ENCODE peak calls at places on chromosomes 11 and 22, in six cellular contexts. U, Y, D, J, W and K are unnamed samples.

GRCh38 chr22:28885939-28886338 is 2.6 kb downstream of the ZNRF3 start:
- DNase-seq in D (no peak), J (no peak), U (no peak), Y (no peak), W (peak; percentile 4), K (no peak)

GRCh38 chr11:65419460-65419772 is 3.2 kb upstream of the NEAT1 start:
- DNase-seq in W (peak; percentile 85), D (no peak), J (peak; percentile 50), Y (no peak), U (no peak), K (no peak)

GRCh38 chr11:57639321-57640067 is 10.2 kb downstream of the YPEL4 start:
- DNase-seq in D (peak; percentile 88), J (no peak), Y (no peak), U (peak; percentile 85), W (no peak), K (peak; percentile 96)

GRCh38 chr22:47813661-47814060 is 1051.2 kb downstream of the TBC1D22A start:
- DNase-seq in W (no peak), U (no peak), D (no peak), Y (no peak), J (no peak), K (no peak)

GRCh38 chr11:23124996-23125395 is 264.7 kb upstream of the CCDC179 start:
- DNase-seq in D (peak; percentile 28), W (no peak), J (no peak), Y (no peak), U (peak; percentile 46), K (no peak)

GRCh38 chr11:85809881-85810280 is 1.1 kb downstream of the SYTL2 start:
- DNase-seq in D (no peak), U (no peak), J (peak; percentile 15), Y (no peak), W (no peak), K (no peak)

GRCh38 chr11:122343247-122343646 is 227.2 kb upstream of the BLID start:
- DNase-seq in W (no peak), D (peak; percentile 65), Y (no peak), J (no peak), U (peak; percentile 10), K (no peak)

GRCh38 chr11:13929551-13929950 is 33.0 kb upstream of the SPON1 start:
- DNase-seq in U (no peak), W (no peak), D (no peak), Y (no peak), J (no peak), K (no peak)

GRCh38 chr11:72702096-72702495 is 27.9 kb upstream of the PDE2A start:
- DNase-seq in J (no peak), Y (no peak), D (no peak), W (no peak), U (no peak), K (no peak)

GRCh38 chr11:72683782-72684200 is 9.6 kb upstream of the PDE2A start:
- DNase-seq in U (peak; percentile 42), J (peak; percentile 71), W (peak; percentile 91), D (no peak), Y (no peak), K (peak; percentile 86)

GRCh38 chr22:20970939-20971657 is 4.0 kb downstream of the AIFM3 start:
- DNase-seq in W (peak; percentile 50), D (no peak), Y (no peak), J (no peak), U (no peak), K (no peak)

GRCh38 chr11:1457326-1457680 is 29.3 kb downstream of the MOB2 start:
- DNase-seq in U (no peak), Y (no peak), W (no peak), J (no peak), D (no peak), K (no peak)

GRCh38 chr11:1457856-1458255 is 28.7 kb downstream of the MOB2 start:
- DNase-seq in D (no peak), J (no peak), W (no peak), Y (no peak), U (no peak), K (no peak)

GRCh38 chr11:1459219-1459575 is 27.4 kb downstream of the MOB2 start:
- DNase-seq in W (no peak), U (no peak), Y (no peak), D (no peak), J (no peak), K (no peak)

GRCh38 chr11:1459739-1460395 is 26.7 kb downstream of the MOB2 start:
- DNase-seq in W (no peak), D (no peak), U (no peak), Y (no peak), J (no peak), K (no peak)

DNA sequence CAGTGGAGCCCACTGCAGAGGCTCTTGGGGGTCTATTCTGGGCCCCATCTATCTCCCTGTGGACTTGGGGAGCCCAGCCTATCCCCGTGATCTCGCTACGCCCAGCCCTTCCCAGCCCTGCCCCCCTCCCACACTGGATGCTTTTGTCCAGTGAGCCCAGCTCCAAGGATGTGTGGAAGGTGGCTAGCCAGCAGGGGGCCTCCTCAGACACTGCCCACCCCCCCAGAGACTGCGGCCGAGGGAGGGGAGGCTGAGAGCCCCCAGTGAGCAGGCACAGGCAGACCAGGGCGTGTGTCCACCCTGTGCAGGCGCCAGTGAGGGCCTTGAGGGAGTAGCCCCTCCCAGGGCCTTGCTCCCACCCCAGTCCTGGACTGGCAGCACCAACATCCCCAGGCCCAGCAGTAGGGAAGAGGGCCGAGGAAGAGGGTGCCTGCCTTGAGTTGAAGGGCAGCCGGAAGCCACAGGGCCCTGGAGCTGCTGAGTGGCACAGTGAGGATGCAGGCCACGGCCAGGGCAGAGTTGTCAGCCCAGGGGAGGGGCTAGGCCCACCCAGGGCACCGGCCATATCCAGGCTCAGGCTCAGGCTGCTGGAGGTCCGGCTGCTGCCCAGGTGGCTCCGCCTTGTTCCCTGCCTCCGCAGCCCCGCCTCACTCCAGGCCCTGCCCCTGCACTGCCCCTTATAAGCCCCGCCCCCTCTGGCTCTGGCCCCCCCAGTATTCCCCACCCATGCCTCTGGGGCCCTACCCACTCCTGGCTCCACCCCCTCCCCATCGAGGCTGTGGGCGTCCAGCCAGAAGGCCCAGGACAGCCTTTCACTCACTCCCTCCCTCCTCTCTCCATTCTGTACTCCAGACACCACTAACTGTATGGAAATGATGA is 28.0 kb downstream of the MOB2 start:
- DNase-seq in W (no peak), Y (peak; percentile 25), U (peak; percentile 64), D (peak; percentile 50), J (peak; percentile 48), K (no peak)
- TF ChIP-seq CTCF in W (peak; percentile 40), Y (peak; percentile 14), U (peak; percentile 35), D (peak; percentile 33), J (no peak), K (peak; percentile 48)

GRCh38 chr11:61728066-61728939 is 24.1 kb upstream of the MYRF start:
- DNase-seq in J (no peak), D (no peak), W (no peak), U (no peak), Y (no peak), K (no peak)
- TF ChIP-seq CTCF in J (no peak), D (no peak), W (no peak), U (no peak), Y (no peak), K (no peak)

DNA sequence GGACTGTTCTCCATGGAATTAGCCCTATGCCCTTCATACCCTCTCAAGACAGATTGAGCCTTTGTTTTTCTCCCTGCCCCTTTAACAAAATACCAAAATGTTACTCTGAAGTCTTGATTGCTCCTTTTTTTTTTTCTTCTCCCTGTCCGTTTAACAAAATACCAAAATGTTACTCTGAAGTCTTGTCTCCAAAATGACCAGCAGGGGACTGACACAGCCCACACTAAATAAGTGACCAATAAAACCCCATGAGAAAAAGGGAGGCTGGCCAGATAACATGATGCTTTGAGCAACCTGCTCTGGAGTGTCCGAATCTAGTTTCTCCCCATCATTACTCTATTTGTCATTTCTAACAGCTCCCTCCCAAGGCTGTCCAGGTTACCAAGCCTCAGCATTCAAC is 42.6 kb upstream of the SLC1A2 start:
- DNase-seq in W (no peak), J (no peak), Y (no peak), D (no peak), U (no peak), K (no peak)
- TF ChIP-seq CTCF in W (no peak), J (no peak), Y (no peak), D (no peak), U (no peak), K (peak; percentile 33)

DNA sequence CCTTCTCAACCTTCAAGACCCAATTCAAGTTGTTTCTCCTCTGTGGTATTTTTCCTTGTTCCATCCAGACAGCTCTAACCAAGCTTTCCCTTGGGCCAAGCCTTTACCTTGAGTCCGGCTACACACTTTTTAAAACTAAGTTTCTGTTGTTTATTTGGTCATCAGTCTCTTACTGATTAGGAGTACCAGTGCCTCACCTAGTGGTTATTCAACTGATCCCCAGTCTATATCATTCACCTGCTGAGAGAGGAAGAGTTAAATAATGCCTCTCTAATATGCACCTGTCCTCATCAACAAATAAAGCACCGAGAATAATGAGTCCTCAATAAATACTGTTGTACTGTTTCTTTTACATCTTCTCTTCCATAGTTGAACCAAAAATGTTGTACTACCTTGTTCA is 160.8 kb downstream of the MSANTD4 start:
- DNase-seq in Y (no peak), D (no peak), J (no peak), W (no peak), U (peak; percentile 7), K (no peak)
- TF ChIP-seq CTCF in Y (no peak), D (peak; percentile 34), J (no peak), W (no peak), U (peak; percentile 23), K (no peak)

GRCh38 chr11:35387341-35387982 is 31.9 kb downstream of the SLC1A2 start:
- DNase-seq in D (no peak), W (no peak), J (no peak), U (no peak), Y (no peak), K (no peak)
- TF ChIP-seq CTCF in D (no peak), W (peak; percentile 19), J (no peak), U (no peak), Y (peak; percentile 46), K (no peak)

GRCh38 chr11:34941688-34942087 is 25.3 kb downstream of the PDHX start:
- DNase-seq in D (no peak), J (no peak), Y (no peak), U (no peak), W (peak; percentile 35), K (no peak)

GRCh38 chr11:34938621-34939020 is 22.2 kb downstream of the PDHX start:
- DNase-seq in J (no peak), U (no peak), W (no peak), D (no peak), Y (no peak), K (no peak)

GRCh38 chr11:34944692-34945091 is 28.3 kb downstream of the PDHX start:
- DNase-seq in J (no peak), W (no peak), Y (no peak), D (no peak), U (no peak), K (no peak)

GRCh38 chr11:34936945-34937344 is 20.5 kb downstream of the PDHX start:
- DNase-seq in Y (no peak), U (no peak), J (no peak), D (no peak), W (no peak), K (no peak)

DNA sequence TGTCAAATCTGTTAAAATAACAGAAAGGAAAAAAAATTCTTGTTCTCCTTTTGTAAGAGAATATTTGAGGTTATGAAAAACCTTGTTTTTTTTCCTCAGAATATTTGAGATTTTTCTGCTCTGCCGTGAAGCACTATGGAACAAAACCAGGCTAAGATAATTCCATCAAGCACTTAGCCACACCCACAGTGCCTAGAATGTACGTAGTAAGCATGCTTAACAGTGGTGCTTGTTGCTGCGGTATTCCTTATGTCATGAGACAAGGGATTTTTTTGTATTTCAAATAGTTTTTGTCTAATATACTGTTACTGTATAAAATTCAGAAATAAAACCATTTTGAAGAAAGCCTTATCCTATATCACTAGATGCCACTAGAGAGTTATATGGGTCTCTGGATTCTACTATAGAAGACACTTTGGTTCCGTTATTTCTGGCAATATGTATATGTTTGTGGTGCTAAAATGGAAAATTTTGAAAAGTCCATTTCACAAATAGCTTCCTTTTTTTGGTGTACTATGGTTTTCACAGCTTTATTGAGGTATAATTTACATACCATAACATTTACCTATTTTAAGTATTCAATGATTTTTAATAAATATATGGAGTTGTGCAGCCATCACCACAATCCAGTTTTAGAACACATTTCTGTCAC is 23.7 kb downstream of the PDHX start:
- DNase-seq in D (peak; percentile 25), W (no peak), J (no peak), U (peak; percentile 40), Y (no peak), K (no peak)
- TF ChIP-seq CTCF in D (no peak), W (no peak), J (no peak), U (no peak), Y (no peak), K (no peak)